ENCODE peak calls at places on chromosome 4, in five cellular contexts. N, B, A, O and C are unnamed samples.

GRCh38 chr4:73006286-73006990 is 63.1 kb downstream of the COX18 start:
- DNase-seq in N (no peak), B (no peak), A (no peak), O (no peak), C (no peak)

GRCh38 chr4:8665406-8666360 is 73.1 kb downstream of the CPZ start:
- DNase-seq in N (no peak), B (no peak), A (no peak), O (no peak), C (peak)

GRCh38 chr4:118281611-118282442 is 71.0 kb downstream of the PRSS12 start:
- DNase-seq in N (no peak), B (no peak), A (no peak), O (no peak), C (no peak)

GRCh38 chr4:184312126-184312525 is 94.5 kb upstream of the ENPP6 start:
- DNase-seq in N (no peak), B (no peak), A (no peak), O (no peak), C (no peak)

GRCh38 chr4:129900430-129900953 is 804.5 kb downstream of the C4orf33 start:
- DNase-seq in N (no peak), B (no peak), A (no peak), O (no peak), C (no peak)

GRCh38 chr4:22187203-22187835 is 238.7 kb upstream of the KCNIP4 start:
- DNase-seq in N (no peak), B (no peak), A (no peak), O (no peak), C (no peak)

GRCh38 chr4:158159054-158159717 is 13.6 kb downstream of the GASK1B start:
- DNase-seq in N (no peak), B (peak), A (no peak), O (no peak), C (no peak)

GRCh38 chr4:1985287-1985686 is 23.5 kb downstream of the NELFA start:
- DNase-seq in N (no peak), B (no peak), A (no peak), O (no peak), C (no peak)

GRCh38 chr4:24980064-24980690 is 50.6 kb downstream of the LGI2 start:
- DNase-seq in N (peak), B (peak), A (peak), O (no peak), C (no peak)

GRCh38 chr4:148030486-148030885 is 298.6 kb downstream of the ARHGAP10 start:
- DNase-seq in N (no peak), B (peak), A (peak), O (no peak), C (no peak)

GRCh38 chr4:74855879-74856278 is 61.6 kb upstream of the BTC start:
- DNase-seq in N (no peak), B (no peak), A (no peak), O (no peak), C (no peak)